ENCODE peak calls at places on chromosomes 12 and 14, in six cellular contexts. V is MM.1S, X is endothelial cell of umbilical vein, T is mesendoderm, D is fibroblast of lung, H is endodermal cell. G is an unnamed sample.

GRCh38 chr14:24430682-24431568 is 1.2 kb downstream of the KHNYN start:
- DNase-seq in T (peak; percentile 46), V (peak; percentile 75), X (peak; percentile 41), H (no peak), D (peak; percentile 61), G (peak; percentile 77)

GRCh38 chr12:119202121-119202527 is 23.4 kb downstream of the HSPB8 start:
- DNase-seq in D (no peak), X (no peak), H (no peak), V (no peak), T (no peak), G (no peak)

GRCh38 chr14:60189923-60190840 is 25.0 kb upstream of the DHRS7 start:
- DNase-seq in H (no peak), X (no peak), D (peak; percentile 25), T (no peak), V (no peak), G (peak; percentile 37)

GRCh38 chr12:4449862-4450222 is 4.2 kb upstream of the FGF6 start:
- DNase-seq in V (peak; percentile 26), D (no peak), H (peak; percentile 62), T (no peak), X (no peak), G (no peak)

GRCh38 chr12:56993346-56993745 is 13.0 kb downstream of the ZBTB39 start:
- DNase-seq in X (no peak), T (no peak), D (no peak), H (peak; percentile 39), V (no peak), G (no peak)

GRCh38 chr12:50537538-50537919 is 32.7 kb downstream of the DIP2B start:
- DNase-seq in V (no peak), T (no peak), D (no peak), H (peak; percentile 29), X (no peak), G (no peak)

GRCh38 chr12:111268738-111269572 is 99.9 kb downstream of the PHETA1 start:
- DNase-seq in T (peak; percentile 43), H (peak; percentile 85), X (no peak), V (no peak), D (no peak), G (peak; percentile 3)

GRCh38 chr12:47591387-47591786 is 114.4 kb downstream of the RPAP3 start:
- DNase-seq in T (no peak), X (no peak), D (no peak), H (no peak), V (no peak), G (peak; percentile 65)

GRCh38 chr12:49537231-49537708 is 1.6 kb upstream of the KCNH3 start:
- DNase-seq in D (no peak), H (peak; percentile 41), T (no peak), V (no peak), X (no peak), G (peak; percentile 25)

GRCh38 chr14:45641541-45641940 is 388.5 kb upstream of the MIS18BP1 start:
- DNase-seq in D (no peak), H (no peak), X (no peak), V (no peak), T (no peak), G (no peak)

GRCh38 chr12:124295431-124296058 is 652 bp downstream of the RFLNA start:
- DNase-seq in V (no peak), D (no peak), T (peak; percentile 14), H (peak; percentile 77), X (no peak), G (peak; percentile 14)

GRCh38 chr12:247271-247670 is 15.4 kb downstream of the SLC6A13 start:
- DNase-seq in D (no peak), H (no peak), X (no peak), T (no peak), V (no peak), G (no peak)
- H3K4me1 ChIP-seq in D (no peaks in the 10 kb centered on the region), H (no peaks in the 10 kb centered on the region), X (no peaks in the 10 kb centered on the region), T (no peaks in the 10 kb centered on the region), V (no peaks in the 10 kb centered on the region), G (no peaks in the 10 kb centered on the region)

GRCh38 chr14:75429562-75429961 is 1.7 kb downstream of the JDP2 start:
- DNase-seq in T (peak; percentile 18), D (no peak), H (no peak), V (no peak), X (no peak), G (no peak)
- H3K4me1 ChIP-seq in T (peaks cover 11% of the 10 kb centered on the region), D (peaks cover 6% of the 10 kb centered on the region), H (no peaks in the 10 kb centered on the region), V (peaks cover 10% of the 10 kb centered on the region), X (no peaks in the 10 kb centered on the region), G (peaks cover 50% of the 10 kb centered on the region)

GRCh38 chr12:116278259-116278595 is 734 bp upstream of the MED13L start:
- DNase-seq in V (no peak), D (no peak), X (no peak), H (no peak), T (no peak), G (no peak)
- H3K4me1 ChIP-seq in V (peaks cover 8% of the 10 kb centered on the region), D (peaks cover 4% of the 10 kb centered on the region), X (peaks cover 19% of the 10 kb centered on the region), H (peaks cover 5% of the 10 kb centered on the region), T (peaks cover 8% of the 10 kb centered on the region), G (peaks cover 21% of the 10 kb centered on the region)

GRCh38 chr12:109951751-109952150 is 44.4 kb downstream of the GIT2 start:
- DNase-seq in T (peak; percentile 51), V (no peak), D (peak; percentile 73), H (peak; percentile 84), X (no peak), G (peak; percentile 44)

GRCh38 chr12:109951136-109951535 is 45.0 kb downstream of the GIT2 start:
- DNase-seq in D (peak; percentile 88), T (no peak), V (no peak), X (no peak), H (no peak), G (peak; percentile 84)

GRCh38 chr12:109952873-109953272 is 43.3 kb downstream of the GIT2 start:
- DNase-seq in T (no peak), D (no peak), V (no peak), X (no peak), H (no peak), G (no peak)

GRCh38 chr12:109952160-109952858 is 43.9 kb downstream of the GIT2 start:
- DNase-seq in D (no peak), V (no peak), H (no peak), T (no peak), X (no peak), G (no peak)

DNA sequence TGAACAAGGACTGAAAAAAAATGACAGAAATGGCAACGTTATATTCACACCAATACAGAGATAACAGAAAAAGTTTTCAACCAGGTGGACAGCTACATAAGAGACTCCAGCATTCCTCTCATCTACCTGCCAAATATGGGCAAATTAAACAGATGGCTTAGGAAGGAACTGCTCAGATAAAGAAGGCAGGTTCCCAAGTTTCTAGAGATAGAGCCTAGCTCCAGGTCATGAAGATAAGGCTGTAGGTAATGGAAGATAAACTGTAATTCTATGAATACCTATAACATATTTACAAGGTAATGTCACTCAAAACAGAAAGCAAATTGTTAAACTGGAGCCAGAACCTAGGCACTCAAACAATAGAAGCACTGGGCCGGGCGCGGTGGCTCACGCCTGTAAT is 42.5 kb downstream of the GIT2 start:
- DNase-seq in V (no peak), T (no peak), D (no peak), H (no peak), X (no peak), G (no peak)
- H3K4me1 ChIP-seq in V (no peaks in the 10 kb centered on the region), T (no peaks in the 10 kb centered on the region), D (peaks cover 40% of the 10 kb centered on the region), H (no peaks in the 10 kb centered on the region), X (no peaks in the 10 kb centered on the region), G (peaks cover 41% of the 10 kb centered on the region)

GRCh38 chr14:104686624-104687517 is 2.5 kb upstream of the INF2 start:
- DNase-seq in D (no peak), H (no peak), T (no peak), V (no peak), X (no peak), G (no peak)
- H3K4me1 ChIP-seq in D (peaks cover 35% of the 10 kb centered on the region), H (peaks cover 27% of the 10 kb centered on the region), T (peaks cover 19% of the 10 kb centered on the region), V (no peaks in the 10 kb centered on the region), X (peaks cover 31% of the 10 kb centered on the region), G (peaks cover 33% of the 10 kb centered on the region)

GRCh38 chr12:11832100-11832499 is 182.6 kb downstream of the ETV6 start:
- DNase-seq in H (no peak), D (no peak), V (no peak), T (no peak), X (no peak), G (no peak)

GRCh38 chr12:11833174-11833895 is 183.9 kb downstream of the ETV6 start:
- DNase-seq in D (no peak), H (peak; percentile 35), X (no peak), T (no peak), V (no peak), G (no peak)

GRCh38 chr12:11829764-11830194 is 180.3 kb downstream of the ETV6 start:
- DNase-seq in T (peak; percentile 38), H (no peak), D (no peak), V (no peak), X (no peak), G (no peak)

GRCh38 chr12:11827096-11827841 is 177.8 kb downstream of the ETV6 start:
- DNase-seq in X (no peak), H (peak; percentile 91), T (peak; percentile 83), V (no peak), D (peak; percentile 30), G (no peak)

DNA sequence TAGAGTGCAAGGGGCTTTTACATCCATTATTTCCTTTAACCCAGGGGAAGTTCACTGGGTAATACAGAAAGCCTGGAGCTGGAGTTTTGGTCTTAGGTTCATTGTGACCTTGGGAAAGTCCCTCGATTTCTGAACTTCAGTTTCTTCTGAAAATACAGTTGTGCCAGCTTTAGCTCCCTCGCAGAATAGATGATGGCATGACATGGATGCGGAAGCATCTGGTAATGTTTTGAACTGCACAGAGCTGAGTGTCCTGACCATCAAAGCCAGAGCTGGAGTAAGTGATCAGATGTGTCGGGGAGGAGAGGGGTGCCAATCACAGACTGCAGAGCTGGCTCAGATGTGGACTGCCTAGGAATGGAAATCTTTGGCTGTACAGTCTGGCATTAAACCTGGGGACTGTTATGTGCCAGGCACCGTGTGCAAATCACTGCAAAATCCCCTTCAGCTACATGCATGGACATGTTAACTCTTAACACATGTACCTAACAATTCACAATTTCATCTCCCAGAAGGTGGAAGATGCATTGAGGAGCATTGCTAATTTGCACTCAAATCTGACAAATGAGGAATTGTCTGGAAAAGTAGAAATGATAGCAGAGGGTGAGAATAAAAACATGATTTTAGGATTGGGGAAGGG is 180.9 kb downstream of the ETV6 start:
- DNase-seq in X (no peak), H (no peak), T (no peak), D (no peak), V (peak; percentile 72), G (no peak)
- H3K4me1 ChIP-seq in X (peaks cover 19% of the 10 kb centered on the region), H (peaks cover 31% of the 10 kb centered on the region), T (peaks cover 17% of the 10 kb centered on the region), D (peaks cover 9% of the 10 kb centered on the region), V (peaks cover 45% of the 10 kb centered on the region), G (peaks cover 68% of the 10 kb centered on the region)

GRCh38 chr14:68948686-68949085 is 30.4 kb downstream of the ACTN1 start:
- DNase-seq in X (no peak), D (no peak), V (no peak), T (no peak), H (no peak), G (no peak)
- H3K4me1 ChIP-seq in X (peaks cover 58% of the 10 kb centered on the region), D (peaks cover 57% of the 10 kb centered on the region), V (peaks cover 3% of the 10 kb centered on the region), T (peaks cover 16% of the 10 kb centered on the region), H (peaks cover 21% of the 10 kb centered on the region), G (peaks cover 63% of the 10 kb centered on the region)